ENCODE peak calls at places on chromosomes 2 and 18, in five cellular contexts. Q is stimulated activated naive CD8-positive, alpha-beta T cell treated with anti-CD3 and anti-CD28 coated beads, Interleukin-15, amount 100 ng/mL, for 72 hours; L is body of pancreas; E is HCT116; Y is fibroblast of the aortic adventitia. A is an unnamed sample.
A peak's percentile ranks its signal among the peaks of the same experiment; 100 is the strongest.

GRCh38 chr2:64225491-64225890 is 81.3 kb upstream of the PELI1 start:
- DNase-seq in Q (no peak), L (no peak), E (no peak), Y (no peak), A (no peak)

GRCh38 chr2:289362-290089 is 1.6 kb upstream of the ALKAL2 start:
- DNase-seq in Q (no peak), L (peak; percentile 71), E (no peak), Y (peak; percentile 16), A (no peak)

GRCh38 chr18:24989760-24990547 is 362.0 kb downstream of the ZNF521 start:
- DNase-seq in Q (no peak), L (no peak), E (no peak), Y (no peak), A (no peak)

GRCh38 chr18:12422936-12423335 is 15.2 kb downstream of the PRELID3A start:
- DNase-seq in Q (no peak), L (no peak), E (no peak), Y (no peak), A (peak; percentile 23)

GRCh38 chr2:191038241-191038725 is 24.3 kb upstream of the STAT1 start:
- DNase-seq in Q (no peak), L (no peak), E (no peak), Y (peak; percentile 60), A (no peak)

GRCh38 chr2:106358081-106358480 is 110.1 kb downstream of the RGPD3 start:
- DNase-seq in Q (peak; percentile 12), L (no peak), E (no peak), Y (no peak), A (no peak)

GRCh38 chr18:48206887-48207286 is 202.3 kb downstream of the ZBTB7C start:
- DNase-seq in Q (no peak), L (no peak), E (no peak), Y (no peak), A (no peak)

GRCh38 chr2:25257931-25258771 is 83.6 kb downstream of the DNMT3A start:
- DNase-seq in Q (no peak), L (no peak), E (no peak), Y (no peak), A (no peak)

GRCh38 chr2:171545086-171545485 is 22.8 kb downstream of the CYBRD1 start:
- DNase-seq in Q (no peak), L (no peak), E (no peak), Y (no peak), A (no peak)